ENCODE peak calls at places on chromosomes 2 and 18, in ten cellular contexts. One of them, this sample, is unnamed.

GRCh38 chr2:136005462-136006205 is 20.2 kb upstream of the DARS1 start:
- DNase-seq in central memory CD4-positive, alpha-beta T cell: no peak
- DNase-seq in astrocyte of the spinal cord: peak
- DNase-seq in H54: no peak
- DNase-seq in lower lobe of right lung: no peak
- DNase-seq in endothelial cell: no peak
- DNase-seq in DMS79: no peak
- DNase-seq in HEK293T: no peak
- DNase-seq in testis: no peak
- DNase-seq in stimulated activated effector memory CD8-positive, alpha-beta T cell treated with anti-CD3 and anti-CD28 coated beads, Interleukin-12 subunit alpha, Interleukin-12 subunit beta, amount 100 ng/mL, for 72 hours: no peak
- DNase-seq in this sample: no peak

GRCh38 chr18:53004798-53005197 is 664.8 kb downstream of the DCC start:
- DNase-seq in lower lobe of right lung: no peak
- DNase-seq in astrocyte of the spinal cord: no peak
- DNase-seq in HEK293T: no peak
- DNase-seq in stimulated activated effector memory CD8-positive, alpha-beta T cell treated with anti-CD3 and anti-CD28 coated beads, Interleukin-12 subunit alpha, Interleukin-12 subunit beta, amount 100 ng/mL, for 72 hours: no peak
- DNase-seq in central memory CD4-positive, alpha-beta T cell: no peak
- DNase-seq in H54: no peak
- DNase-seq in DMS79: no peak
- DNase-seq in testis: no peak
- DNase-seq in endothelial cell: no peak
- DNase-seq in this sample: no peak

GRCh38 chr2:54581326-54582039 is 125.4 kb downstream of the SPTBN1 start:
- DNase-seq in endothelial cell: no peak
- DNase-seq in HEK293T: no peak
- DNase-seq in astrocyte of the spinal cord: no peak
- DNase-seq in DMS79: peak
- DNase-seq in central memory CD4-positive, alpha-beta T cell: no peak
- DNase-seq in testis: no peak
- DNase-seq in lower lobe of right lung: no peak
- DNase-seq in stimulated activated effector memory CD8-positive, alpha-beta T cell treated with anti-CD3 and anti-CD28 coated beads, Interleukin-12 subunit alpha, Interleukin-12 subunit beta, amount 100 ng/mL, for 72 hours: no peak
- DNase-seq in H54: no peak
- DNase-seq in this sample: no peak

GRCh38 chr18:12750076-12750707 is 47.4 kb downstream of the PSMG2 start:
- DNase-seq in astrocyte of the spinal cord: no peak
- DNase-seq in HEK293T: no peak
- DNase-seq in lower lobe of right lung: no peak
- DNase-seq in endothelial cell: no peak
- DNase-seq in DMS79: peak
- DNase-seq in testis: no peak
- DNase-seq in central memory CD4-positive, alpha-beta T cell: no peak
- DNase-seq in H54: no peak
- DNase-seq in stimulated activated effector memory CD8-positive, alpha-beta T cell treated with anti-CD3 and anti-CD28 coated beads, Interleukin-12 subunit alpha, Interleukin-12 subunit beta, amount 100 ng/mL, for 72 hours: no peak
- DNase-seq in this sample: no peak

GRCh38 chr2:146527166-146527565 is 1317.7 kb upstream of the ACVR2A start:
- DNase-seq in HEK293T: no peak
- DNase-seq in central memory CD4-positive, alpha-beta T cell: no peak
- DNase-seq in H54: no peak
- DNase-seq in stimulated activated effector memory CD8-positive, alpha-beta T cell treated with anti-CD3 and anti-CD28 coated beads, Interleukin-12 subunit alpha, Interleukin-12 subunit beta, amount 100 ng/mL, for 72 hours: no peak
- DNase-seq in lower lobe of right lung: no peak
- DNase-seq in testis: no peak
- DNase-seq in astrocyte of the spinal cord: no peak
- DNase-seq in endothelial cell: no peak
- DNase-seq in DMS79: no peak
- DNase-seq in this sample: no peak

GRCh38 chr2:256094-256493 is 7.7 kb downstream of the SH3YL1 start:
- DNase-seq in stimulated activated effector memory CD8-positive, alpha-beta T cell treated with anti-CD3 and anti-CD28 coated beads, Interleukin-12 subunit alpha, Interleukin-12 subunit beta, amount 100 ng/mL, for 72 hours: no peak
- DNase-seq in endothelial cell: no peak
- DNase-seq in central memory CD4-positive, alpha-beta T cell: no peak
- DNase-seq in H54: no peak
- DNase-seq in astrocyte of the spinal cord: no peak
- DNase-seq in testis: no peak
- DNase-seq in lower lobe of right lung: no peak
- DNase-seq in DMS79: no peak
- DNase-seq in HEK293T: no peak
- DNase-seq in this sample: no peak

GRCh38 chr2:22153974-22154373 is 1030.2 kb downstream of the TDRD15 start:
- DNase-seq in central memory CD4-positive, alpha-beta T cell: no peak
- DNase-seq in stimulated activated effector memory CD8-positive, alpha-beta T cell treated with anti-CD3 and anti-CD28 coated beads, Interleukin-12 subunit alpha, Interleukin-12 subunit beta, amount 100 ng/mL, for 72 hours: no peak
- DNase-seq in HEK293T: no peak
- DNase-seq in lower lobe of right lung: no peak
- DNase-seq in testis: no peak
- DNase-seq in endothelial cell: no peak
- DNase-seq in astrocyte of the spinal cord: no peak
- DNase-seq in DMS79: no peak
- DNase-seq in H54: no peak
- DNase-seq in this sample: no peak

GRCh38 chr2:15311201-15311882 is 249.8 kb downstream of the NBAS start:
- DNase-seq in testis: no peak
- DNase-seq in stimulated activated effector memory CD8-positive, alpha-beta T cell treated with anti-CD3 and anti-CD28 coated beads, Interleukin-12 subunit alpha, Interleukin-12 subunit beta, amount 100 ng/mL, for 72 hours: no peak
- DNase-seq in H54: no peak
- DNase-seq in central memory CD4-positive, alpha-beta T cell: no peak
- DNase-seq in DMS79: no peak
- DNase-seq in lower lobe of right lung: no peak
- DNase-seq in HEK293T: no peak
- DNase-seq in astrocyte of the spinal cord: peak
- DNase-seq in endothelial cell: no peak
- DNase-seq in this sample: no peak

GRCh38 chr2:65922794-65923193 is 490.4 kb upstream of the SPRED2 start:
- DNase-seq in stimulated activated effector memory CD8-positive, alpha-beta T cell treated with anti-CD3 and anti-CD28 coated beads, Interleukin-12 subunit alpha, Interleukin-12 subunit beta, amount 100 ng/mL, for 72 hours: no peak
- DNase-seq in HEK293T: no peak
- DNase-seq in testis: no peak
- DNase-seq in central memory CD4-positive, alpha-beta T cell: no peak
- DNase-seq in lower lobe of right lung: peak
- DNase-seq in H54: no peak
- DNase-seq in endothelial cell: no peak
- DNase-seq in DMS79: no peak
- DNase-seq in astrocyte of the spinal cord: no peak
- DNase-seq in this sample: no peak

GRCh38 chr2:176392125-176392704 is 123.0 kb downstream of the MTX2 start:
- DNase-seq in lower lobe of right lung: no peak
- DNase-seq in endothelial cell: no peak
- DNase-seq in HEK293T: no peak
- DNase-seq in H54: no peak
- DNase-seq in central memory CD4-positive, alpha-beta T cell: no peak
- DNase-seq in astrocyte of the spinal cord: peak
- DNase-seq in DMS79: peak
- DNase-seq in stimulated activated effector memory CD8-positive, alpha-beta T cell treated with anti-CD3 and anti-CD28 coated beads, Interleukin-12 subunit alpha, Interleukin-12 subunit beta, amount 100 ng/mL, for 72 hours: no peak
- DNase-seq in testis: no peak
- DNase-seq in this sample: no peak

GRCh38 chr2:237487496-237487895 is 445 bp downstream of the MLPH start:
- DNase-seq in astrocyte of the spinal cord: peak
- DNase-seq in stimulated activated effector memory CD8-positive, alpha-beta T cell treated with anti-CD3 and anti-CD28 coated beads, Interleukin-12 subunit alpha, Interleukin-12 subunit beta, amount 100 ng/mL, for 72 hours: no peak
- DNase-seq in central memory CD4-positive, alpha-beta T cell: no peak
- DNase-seq in endothelial cell: no peak
- DNase-seq in lower lobe of right lung: no peak
- DNase-seq in DMS79: no peak
- DNase-seq in H54: no peak
- DNase-seq in testis: no peak
- DNase-seq in HEK293T: no peak
- DNase-seq in this sample: no peak

GRCh38 chr2:172735646-172736418 is at the start of gene RAPGEF4:
- DNase-seq in HEK293T: peak
- DNase-seq in astrocyte of the spinal cord: no peak
- DNase-seq in stimulated activated effector memory CD8-positive, alpha-beta T cell treated with anti-CD3 and anti-CD28 coated beads, Interleukin-12 subunit alpha, Interleukin-12 subunit beta, amount 100 ng/mL, for 72 hours: no peak
- DNase-seq in DMS79: no peak
- DNase-seq in endothelial cell: peak
- DNase-seq in central memory CD4-positive, alpha-beta T cell: no peak
- DNase-seq in H54: no peak
- DNase-seq in lower lobe of right lung: no peak
- DNase-seq in testis: no peak
- DNase-seq in this sample: no peak

GRCh38 chr2:189393440-189394111 is 47.7 kb upstream of the WDR75 start:
- DNase-seq in astrocyte of the spinal cord: peak
- DNase-seq in endothelial cell: no peak
- DNase-seq in lower lobe of right lung: no peak
- DNase-seq in DMS79: no peak
- DNase-seq in HEK293T: no peak
- DNase-seq in H54: no peak
- DNase-seq in central memory CD4-positive, alpha-beta T cell: no peak
- DNase-seq in stimulated activated effector memory CD8-positive, alpha-beta T cell treated with anti-CD3 and anti-CD28 coated beads, Interleukin-12 subunit alpha, Interleukin-12 subunit beta, amount 100 ng/mL, for 72 hours: no peak
- DNase-seq in testis: no peak
- DNase-seq in this sample: no peak

GRCh38 chr18:74064510-74064909 is 83.1 kb downstream of the FBXO15 start:
- DNase-seq in DMS79: no peak
- DNase-seq in stimulated activated effector memory CD8-positive, alpha-beta T cell treated with anti-CD3 and anti-CD28 coated beads, Interleukin-12 subunit alpha, Interleukin-12 subunit beta, amount 100 ng/mL, for 72 hours: no peak
- DNase-seq in testis: no peak
- DNase-seq in lower lobe of right lung: no peak
- DNase-seq in HEK293T: no peak
- DNase-seq in H54: no peak
- DNase-seq in astrocyte of the spinal cord: no peak
- DNase-seq in central memory CD4-positive, alpha-beta T cell: no peak
- DNase-seq in endothelial cell: no peak
- DNase-seq in this sample: no peak

GRCh38 chr2:118013221-118013723 is 598 bp downstream of the CCDC93 start:
- DNase-seq in central memory CD4-positive, alpha-beta T cell: no peak
- DNase-seq in endothelial cell: peak
- DNase-seq in HEK293T: peak
- DNase-seq in DMS79: no peak
- DNase-seq in stimulated activated effector memory CD8-positive, alpha-beta T cell treated with anti-CD3 and anti-CD28 coated beads, Interleukin-12 subunit alpha, Interleukin-12 subunit beta, amount 100 ng/mL, for 72 hours: peak
- DNase-seq in H54: peak
- DNase-seq in testis: peak
- DNase-seq in astrocyte of the spinal cord: no peak
- DNase-seq in lower lobe of right lung: peak
- DNase-seq in this sample: peak

GRCh38 chr2:234293973-234294372 is 202.9 kb downstream of the ARL4C start:
- DNase-seq in H54: no peak
- DNase-seq in lower lobe of right lung: no peak
- DNase-seq in DMS79: no peak
- DNase-seq in astrocyte of the spinal cord: no peak
- DNase-seq in HEK293T: no peak
- DNase-seq in testis: no peak
- DNase-seq in stimulated activated effector memory CD8-positive, alpha-beta T cell treated with anti-CD3 and anti-CD28 coated beads, Interleukin-12 subunit alpha, Interleukin-12 subunit beta, amount 100 ng/mL, for 72 hours: no peak
- DNase-seq in central memory CD4-positive, alpha-beta T cell: no peak
- DNase-seq in endothelial cell: no peak
- DNase-seq in this sample: no peak

GRCh38 chr2:223894968-223895367 is 50.2 kb downstream of the WDFY1 start:
- DNase-seq in central memory CD4-positive, alpha-beta T cell: no peak
- DNase-seq in lower lobe of right lung: no peak
- DNase-seq in endothelial cell: no peak
- DNase-seq in H54: no peak
- DNase-seq in stimulated activated effector memory CD8-positive, alpha-beta T cell treated with anti-CD3 and anti-CD28 coated beads, Interleukin-12 subunit alpha, Interleukin-12 subunit beta, amount 100 ng/mL, for 72 hours: no peak
- DNase-seq in DMS79: no peak
- DNase-seq in testis: no peak
- DNase-seq in astrocyte of the spinal cord: no peak
- DNase-seq in HEK293T: no peak
- DNase-seq in this sample: no peak

GRCh38 chr18:66916834-66917233 is 312.9 kb upstream of the CDH19 start:
- DNase-seq in lower lobe of right lung: no peak
- DNase-seq in endothelial cell: no peak
- DNase-seq in astrocyte of the spinal cord: no peak
- DNase-seq in stimulated activated effector memory CD8-positive, alpha-beta T cell treated with anti-CD3 and anti-CD28 coated beads, Interleukin-12 subunit alpha, Interleukin-12 subunit beta, amount 100 ng/mL, for 72 hours: no peak
- DNase-seq in HEK293T: no peak
- DNase-seq in central memory CD4-positive, alpha-beta T cell: no peak
- DNase-seq in DMS79: no peak
- DNase-seq in H54: no peak
- DNase-seq in testis: no peak
- DNase-seq in this sample: no peak

GRCh38 chr18:79221136-79221535 is 151.9 kb downstream of the ATP9B start:
- DNase-seq in lower lobe of right lung: no peak
- DNase-seq in stimulated activated effector memory CD8-positive, alpha-beta T cell treated with anti-CD3 and anti-CD28 coated beads, Interleukin-12 subunit alpha, Interleukin-12 subunit beta, amount 100 ng/mL, for 72 hours: no peak
- DNase-seq in central memory CD4-positive, alpha-beta T cell: no peak
- DNase-seq in astrocyte of the spinal cord: no peak
- DNase-seq in H54: no peak
- DNase-seq in testis: no peak
- DNase-seq in endothelial cell: no peak
- DNase-seq in DMS79: no peak
- DNase-seq in HEK293T: no peak
- DNase-seq in this sample: no peak

GRCh38 chr18:6628189-6628588 is 101.3 kb upstream of the ARHGAP28 start:
- DNase-seq in central memory CD4-positive, alpha-beta T cell: no peak
- DNase-seq in endothelial cell: no peak
- DNase-seq in HEK293T: no peak
- DNase-seq in testis: peak
- DNase-seq in stimulated activated effector memory CD8-positive, alpha-beta T cell treated with anti-CD3 and anti-CD28 coated beads, Interleukin-12 subunit alpha, Interleukin-12 subunit beta, amount 100 ng/mL, for 72 hours: no peak
- DNase-seq in DMS79: no peak
- DNase-seq in H54: no peak
- DNase-seq in astrocyte of the spinal cord: peak
- DNase-seq in lower lobe of right lung: no peak
- DNase-seq in this sample: no peak

This sample was measured in GM19239.